ENCODE peak calls at places on chromosomes 12 and 14, in six cellular contexts. N is transverse colon, F is stomach, U is sigmoid colon, J is SK-N-SH, X is HepG2. Q is an unnamed sample.

GRCh38 chr12:128853321-128854197 is at the start of gene GLT1D1:
- DNase-seq in N (no peak), F (no peak), U (peak; percentile 57), J (peak; percentile 84), X (no peak), Q (no peak)

GRCh38 chr12:65123435-65124063 is 2.4 kb upstream of the WIF1 start:
- DNase-seq in N (no peak), F (no peak), U (no peak), J (peak; percentile 15), X (peak; percentile 15), Q (no peak)

GRCh38 chr12:18428416-18428815 is 167.1 kb downstream of the PIK3C2G start:
- DNase-seq in N (no peak), F (no peak), U (no peak), J (no peak), X (no peak), Q (no peak)

GRCh38 chr12:49527361-49528130 is 11.3 kb upstream of the KCNH3 start:
- DNase-seq in N (no peak), F (peak; percentile 11), U (peak; percentile 15), J (no peak), X (no peak), Q (no peak)

GRCh38 chr14:99604766-99605298 is 825 bp upstream of the CCDC85C start:
- DNase-seq in N (peak; percentile 33), F (no peak), U (no peak), J (peak; percentile 82), X (no peak), Q (no peak)

GRCh38 chr14:85516239-85517112 is 13.5 kb upstream of the FLRT2 start:
- DNase-seq in N (no peak), F (no peak), U (no peak), J (no peak), X (no peak), Q (no peak)

GRCh38 chr14:94635143-94635542 is 23.0 kb downstream of the SERPINA3 start:
- DNase-seq in N (no peak), F (no peak), U (no peak), J (no peak), X (no peak), Q (no peak)

GRCh38 chr14:103361868-103362267 is 23.3 kb upstream of the MARK3 start:
- DNase-seq in N (no peak), F (no peak), U (peak; percentile 66), J (no peak), X (peak; percentile 80), Q (no peak)

GRCh38 chr12:94074970-94075695 is 73.2 kb upstream of the PLXNC1 start:
- DNase-seq in N (peak; percentile 35), F (peak; percentile 29), U (peak; percentile 90), J (peak; percentile 48), X (peak; percentile 60), Q (peak; percentile 36)

GRCh38 chr12:90677552-90677951 is 277.4 kb downstream of the CCER1 start:
- DNase-seq in N (no peak), F (no peak), U (no peak), J (no peak), X (no peak), Q (no peak)

GRCh38 chr12:79844693-79845092 is 90.2 kb downstream of the PPP1R12A start:
- DNase-seq in N (no peak), F (no peak), U (no peak), J (no peak), X (peak; percentile 41), Q (no peak)

GRCh38 chr14:29339491-29339890 is 572.9 kb downstream of the FOXG1 start:
- DNase-seq in N (no peak), F (no peak), U (no peak), J (no peak), X (no peak), Q (no peak)

GRCh38 chr12:15931590-15932053 is 20.5 kb downstream of the DERA start:
- DNase-seq in N (no peak), F (no peak), U (no peak), J (no peak), X (peak; percentile 44), Q (no peak)

GRCh38 chr12:74043343-74043742 is 494.3 kb upstream of the ATXN7L3B start:
- DNase-seq in N (no peak), F (no peak), U (no peak), J (no peak), X (no peak), Q (no peak)
- TF ChIP-seq EP300 in N (no peak), F (no peak), U (no peak), J (no peak), X (no peak), Q (no peak)

DNA sequence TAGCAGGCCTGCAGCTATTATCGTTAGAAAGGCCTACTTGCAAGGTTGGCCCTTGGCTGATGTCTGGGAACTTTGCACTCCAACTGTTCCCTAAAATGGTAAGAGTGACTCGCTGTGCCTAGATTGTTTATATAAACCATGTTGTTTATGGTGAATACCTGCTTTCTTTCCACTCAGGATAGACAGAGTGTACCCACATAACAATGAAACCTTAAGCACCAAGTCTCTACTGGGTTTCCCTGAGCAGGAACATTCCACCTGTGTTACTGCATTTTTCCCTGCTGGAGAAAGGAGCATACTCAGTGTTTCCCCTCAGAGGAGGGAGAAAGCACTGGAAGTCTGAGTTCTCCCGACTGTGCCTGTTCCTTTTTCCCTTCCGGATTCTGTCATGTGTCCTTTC is 32.8 kb downstream of the ERP29 start:
- DNase-seq in N (no peak), F (no peak), U (peak; percentile 80), J (no peak), X (no peak), Q (no peak)
- H3K36me3 ChIP-seq in N (peaks cover 70% of the 10 kb centered on the region), F (peaks cover 98% of the 10 kb centered on the region), U (peaks cover 17% of the 10 kb centered on the region), J (peaks cover 65% of the 10 kb centered on the region), X (peaks cover 22% of the 10 kb centered on the region), Q (peaks cover 19% of the 10 kb centered on the region)

GRCh38 chr12:40375076-40375475 is 150.3 kb downstream of the LRRK2 start:
- DNase-seq in N (no peak), F (no peak), U (no peak), J (no peak), X (peak; percentile 2), Q (no peak)
- TF ChIP-seq CTCF in N (no peak), F (no peak), U (no peak), J (peak; percentile 47), X (no peak), Q (no peak)

GRCh38 chr12:17286874-17287273 is 680.9 kb upstream of the LMO3 start:
- DNase-seq in N (no peak), F (no peak), U (no peak), J (no peak), X (no peak), Q (no peak)
- TF ChIP-seq EP300 in N (no peak), F (no peak), U (no peak), J (no peak), X (no peak), Q (no peak)